ENCODE peak calls at places on chromosome 13, in six cellular contexts. L is HepG2, W is A549, K is endothelial cell of umbilical vein, Y is K562, I is GM12878. N is an unnamed sample.

GRCh38 chr13:108448891-108449290 is 179.4 kb downstream of the TNFSF13B start:
- DNase-seq in L (no peak), I (no peak), Y (no peak), W (no peak), K (no peak), N (no peak)

GRCh38 chr13:29849731-29850212 is 645 bp downstream of the UBL3 start:
- DNase-seq in K (peak), I (no peak), L (peak), Y (peak), W (peak), N (peak)

GRCh38 chr13:27339299-27339698 is 68.7 kb downstream of the RASL11A start:
- DNase-seq in I (no peak), K (peak), W (peak), L (peak), Y (peak), N (peak)

GRCh38 chr13:75345191-75345590 is 136.8 kb downstream of the TBC1D4 start:
- DNase-seq in L (no peak), K (peak), Y (no peak), W (no peak), I (no peak), N (no peak)

GRCh38 chr13:110454956-110455355 is 106.6 kb downstream of the RAB20 start:
- DNase-seq in I (no peak), L (no peak), K (no peak), W (no peak), Y (no peak), N (no peak)

GRCh38 chr13:99228737-99229691 is 28.4 kb downstream of the UBAC2 start:
- DNase-seq in K (no peak), I (peak), Y (no peak), W (no peak), L (peak), N (peak)

GRCh38 chr13:46905249-46905648 is 8.4 kb upstream of the HTR2A start:
- DNase-seq in K (no peak), W (peak), Y (no peak), I (no peak), L (no peak), N (peak)

GRCh38 chr13:45838171-45838745 is 13.3 kb downstream of the SIAH3 start:
- DNase-seq in Y (no peak), W (no peak), K (no peak), L (no peak), I (no peak), N (no peak)

GRCh38 chr13:50127017-50127725 is 111.9 kb downstream of the KCNRG start:
- DNase-seq in Y (no peak), I (no peak), W (no peak), K (no peak), L (no peak), N (no peak)

GRCh38 chr13:72255908-72256307 is 388.9 kb upstream of the DACH1 start:
- DNase-seq in L (peak), W (peak), K (peak), Y (no peak), I (no peak), N (peak)

GRCh38 chr13:37011002-37011401 is 10.4 kb downstream of the EXOSC8 start:
- DNase-seq in Y (no peak), K (no peak), W (no peak), L (no peak), I (no peak), N (no peak)

GRCh38 chr13:93775507-93776108 is 549.0 kb downstream of the GPC6 start:
- DNase-seq in I (no peak), W (no peak), Y (no peak), K (no peak), L (peak), N (no peak)

GRCh38 chr13:93878675-93879074 is 600.8 kb downstream of the DCT start:
- DNase-seq in Y (no peak), K (no peak), I (no peak), L (no peak), W (no peak), N (no peak)

GRCh38 chr13:113148940-113149503 is 9.4 kb upstream of the PROZ start:
- DNase-seq in L (no peak), K (no peak), Y (no peak), W (no peak), I (no peak), N (no peak)

GRCh38 chr13:60352644-60353043 is 44.4 kb upstream of the TDRD3 start:
- DNase-seq in K (no peak), I (no peak), W (no peak), L (no peak), Y (no peak), N (no peak)

GRCh38 chr13:111614613-111615012 is 294.2 kb downstream of the TEX29 start:
- DNase-seq in I (no peak), L (no peak), Y (no peak), W (no peak), K (no peak), N (no peak)

GRCh38 chr13:51479199-51479523 is 26.3 kb upstream of the INTS6 start:
- DNase-seq in L (peak), Y (no peak), K (peak), I (no peak), W (no peak), N (no peak)

GRCh38 chr13:112246731-112247470 is 129.3 kb upstream of the SPACA7 start:
- DNase-seq in L (no peak), I (no peak), W (no peak), K (no peak), Y (no peak), N (no peak)

GRCh38 chr13:30892966-30893365 is 13.1 kb upstream of the MEDAG start:
- DNase-seq in I (no peak), Y (peak), L (peak), W (peak), K (no peak), N (peak)

GRCh38 chr13:87274209-87274819 is 396.9 kb upstream of the SLITRK5 start:
- DNase-seq in I (no peak), Y (peak), K (no peak), L (peak), W (peak), N (peak)

GRCh38 chr13:22187329-22187728 is 516.5 kb downstream of the FGF9 start:
- DNase-seq in L (no peak), W (no peak), K (no peak), Y (no peak), I (no peak), N (no peak)

GRCh38 chr13:49374585-49375290 is 69.1 kb downstream of the CAB39L start:
- DNase-seq in Y (peak), K (peak), L (no peak), I (no peak), W (peak), N (peak)

GRCh38 chr13:23728807-23729206 is 158.6 kb downstream of the TNFRSF19 start:
- DNase-seq in I (no peak), W (no peak), Y (no peak), L (no peak), K (no peak), N (no peak)

GRCh38 chr13:100646030-100646673 is 28.4 kb downstream of the TMTC4 start:
- DNase-seq in Y (peak), K (peak), I (no peak), L (peak), W (peak), N (peak)

GRCh38 chr13:67148219-67148583 is 81.9 kb downstream of the PCDH9 start:
- DNase-seq in L (no peak), I (no peak), Y (no peak), K (peak), W (no peak), N (no peak)

GRCh38 chr13:46593403-46593802 is 40.4 kb downstream of the LRCH1 start:
- DNase-seq in Y (no peak), I (no peak), L (no peak), K (no peak), W (no peak), N (no peak)

GRCh38 chr13:33445024-33445423 is 159.5 kb upstream of the STARD13 start:
- DNase-seq in W (no peak), Y (no peak), I (no peak), L (peak), K (no peak), N (no peak)

GRCh38 chr13:35888327-35888940 is 242.7 kb downstream of the DCLK1 start:
- DNase-seq in L (no peak), K (no peak), I (no peak), Y (no peak), W (no peak), N (no peak)

GRCh38 chr13:78768950-78769349 is 110.0 kb upstream of the OBI1 start:
- DNase-seq in K (no peak), Y (no peak), W (no peak), L (no peak), I (no peak), N (no peak)

GRCh38 chr13:70391678-70392077 is 283.4 kb upstream of the KLHL1 start:
- DNase-seq in L (peak), W (no peak), Y (no peak), I (no peak), K (no peak), N (no peak)

GRCh38 chr13:79749985-79750551 is 269.1 kb downstream of the NDFIP2 start:
- DNase-seq in L (no peak), Y (no peak), W (peak), K (peak), I (no peak), N (no peak)

GRCh38 chr13:58376349-58376748 is 744.8 kb downstream of the PCDH17 start:
- DNase-seq in L (no peak), W (no peak), K (no peak), Y (no peak), I (no peak), N (no peak)

GRCh38 chr13:32911506-32911905 is 104.7 kb upstream of the KL start:
- DNase-seq in W (peak), I (no peak), L (peak), Y (no peak), K (no peak), N (peak)

GRCh38 chr13:28754698-28755545 is 36.2 kb upstream of the SLC46A3 start:
- DNase-seq in W (peak), I (no peak), L (peak), Y (peak), K (peak), N (peak)

GRCh38 chr13:45209229-45209628 is 8.4 kb upstream of the KCTD4 start:
- DNase-seq in W (peak), I (no peak), L (no peak), K (no peak), Y (no peak), N (peak)

GRCh38 chr13:44867825-44868224 is 121.4 kb downstream of the NUFIP1 start:
- DNase-seq in Y (no peak), W (no peak), I (no peak), K (peak), L (no peak), N (no peak)

GRCh38 chr13:21925720-21926119 is 254.8 kb downstream of the FGF9 start:
- DNase-seq in W (no peak), I (no peak), L (no peak), K (no peak), Y (no peak), N (no peak)

GRCh38 chr13:103762523-103762922 is 696.3 kb upstream of the SLC10A2 start:
- DNase-seq in L (no peak), I (no peak), W (no peak), K (no peak), Y (no peak), N (no peak)
- TF ChIP-seq CTCF in L (no peak), I (no peak), W (no peak), K (no peak), Y (no peak), N (no peak)

GRCh38 chr13:40590112-40590862 is 76.2 kb downstream of the FOXO1 start:
- DNase-seq in I (no peak), L (no peak), K (no peak), W (no peak), Y (no peak), N (no peak)
- H3K4me3 ChIP-seq in I (peak), L (no peak), K (no peak), W (no peak), Y (no peak), N (no peak)

GRCh38 chr13:82566864-82567263 is 1315.4 kb downstream of the SLITRK1 start:
- DNase-seq in I (no peak), W (no peak), K (no peak), L (no peak), Y (no peak), N (no peak)

GRCh38 chr13:82569581-82569980 is 1312.7 kb downstream of the SLITRK1 start:
- DNase-seq in K (no peak), I (no peak), Y (no peak), L (no peak), W (no peak), N (no peak)

GRCh38 chr13:82560889-82561288 is 1321.4 kb downstream of the SLITRK1 start:
- DNase-seq in Y (no peak), W (no peak), I (no peak), L (no peak), K (no peak), N (no peak)

DNA sequence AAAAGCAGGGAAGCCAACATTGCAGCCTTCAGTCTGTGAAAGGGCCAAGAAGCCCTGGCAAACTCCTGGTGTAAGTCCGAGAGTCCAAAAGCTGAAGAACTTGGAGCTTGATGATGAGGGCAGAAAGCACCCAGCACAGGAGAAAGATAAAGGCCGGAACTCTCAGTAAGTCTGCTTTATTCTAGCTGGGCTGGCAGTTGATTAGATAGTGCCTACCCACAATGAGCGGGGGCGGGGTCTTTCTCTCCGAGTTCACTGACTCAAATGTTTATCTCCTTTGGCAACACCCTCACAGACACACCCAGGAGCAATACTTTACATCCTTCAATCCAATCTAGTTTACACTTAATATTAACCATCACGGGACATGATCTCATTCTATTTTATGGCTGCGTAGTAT is 1317.1 kb downstream of the SLITRK1 start:
- DNase-seq in K (no peak), I (no peak), Y (no peak), L (no peak), W (no peak), N (no peak)
- TF ChIP-seq MYC in K (no peak), I (no peak), Y (no peak), L (no peak), W (no peak), N (no peak)

GRCh38 chr13:96229356-96229755 is 139.4 kb downstream of the HS6ST3 start:
- DNase-seq in I (no peak), K (peak), Y (peak), L (peak), W (peak), N (peak)
- TF ChIP-seq CTCF in I (peak), K (peak), Y (peak), L (peak), W (peak), N (peak)

N was measured in NB4.